ENCODE peak calls at places on chromosomes 7 and 10, in six cellular contexts. V is M059J, Z is fibroblast of lung, D is GM03348, T is MV-4-11, O is choroid plexus epithelial cell. U is an unnamed sample.

GRCh38 chr10:98301664-98302319 is 33.8 kb upstream of the LOXL4 start:
- DNase-seq in V (no peak), Z (no peak), D (no peak), T (no peak), O (no peak), U (no peak)

GRCh38 chr10:79375321-79376077 is 28.2 kb downstream of the PPIF start:
- DNase-seq in V (peak; percentile 85), Z (no peak), D (peak; percentile 28), T (no peak), O (peak; percentile 80), U (no peak)

GRCh38 chr7:43656997-43657396 is 72.3 kb downstream of the COA1 start:
- DNase-seq in V (no peak), Z (no peak), D (no peak), T (no peak), O (no peak), U (no peak)

GRCh38 chr7:13912740-13913320 is 76.6 kb downstream of the ETV1 start:
- DNase-seq in V (no peak), Z (peak; percentile 42), D (no peak), T (no peak), O (no peak), U (no peak)

GRCh38 chr7:22142593-22142992 is 196.9 kb upstream of the CDCA7L start:
- DNase-seq in V (no peak), Z (no peak), D (no peak), T (no peak), O (no peak), U (no peak)

GRCh38 chr7:72078301-72078700 is 333.8 kb downstream of the CALN1 start:
- DNase-seq in V (no peak), Z (no peak), D (no peak), T (no peak), O (no peak), U (no peak)

GRCh38 chr10:121914661-121915060 is 13.2 kb downstream of the ATE1 start:
- DNase-seq in V (no peak), Z (no peak), D (no peak), T (no peak), O (peak; percentile 26), U (no peak)

GRCh38 chr10:84329094-84329611 is 764 bp downstream of the CCSER2 start:
- DNase-seq in V (peak; percentile 48), Z (peak; percentile 51), D (peak; percentile 34), T (no peak), O (peak; percentile 67), U (peak; percentile 26)

GRCh38 chr7:158819571-158820203 is 9.6 kb downstream of the ESYT2 start:
- DNase-seq in V (no peak), Z (peak; percentile 64), D (peak; percentile 28), T (peak; percentile 59), O (peak; percentile 46), U (no peak)

GRCh38 chr7:84455788-84456187 is 261.2 kb upstream of the SEMA3A start:
- DNase-seq in V (no peak), Z (peak; percentile 70), D (peak; percentile 13), T (no peak), O (peak; percentile 91), U (no peak)

GRCh38 chr7:81330108-81330507 is 411.3 kb upstream of the SEMA3C start:
- DNase-seq in V (no peak), Z (no peak), D (no peak), T (no peak), O (no peak), U (no peak)

GRCh38 chr10:117096559-117097201 is 41.4 kb downstream of the VAX1 start:
- DNase-seq in V (no peak), Z (no peak), D (no peak), T (no peak), O (no peak), U (no peak)

GRCh38 chr7:107494315-107494751 is 24.5 kb downstream of the GPR22 start:
- DNase-seq in V (no peak), Z (no peak), D (no peak), T (no peak), O (no peak), U (no peak)

GRCh38 chr10:58691528-58691927 is 178.9 kb downstream of the BICC1 start:
- DNase-seq in V (no peak), Z (no peak), D (no peak), T (no peak), O (no peak), U (no peak)

GRCh38 chr10:92042541-92042940 is 119.0 kb downstream of the BTAF1 start:
- DNase-seq in V (no peak), Z (no peak), D (no peak), T (no peak), O (no peak), U (no peak)

GRCh38 chr7:155371884-155372781 is 74.5 kb downstream of the INSIG1 start:
- DNase-seq in V (no peak), Z (no peak), D (peak; percentile 60), T (peak; percentile 54), O (no peak), U (no peak)

GRCh38 chr7:43658718-43659548 is 70.4 kb downstream of the COA1 start:
- DNase-seq in V (peak; percentile 87), Z (peak; percentile 86), D (peak; percentile 71), T (no peak), O (peak; percentile 91), U (no peak)

GRCh38 chr7:151520419-151521229 is 929 bp upstream of the RHEB start:
- DNase-seq in V (peak; percentile 60), Z (no peak), D (no peak), T (no peak), O (no peak), U (peak; percentile 70)

GRCh38 chr7:132865766-132866531 is 215.9 kb downstream of the CHCHD3 start:
- DNase-seq in V (peak; percentile 34), Z (peak; percentile 4), D (peak; percentile 6), T (peak; percentile 68), O (peak; percentile 64), U (peak; percentile 29)

GRCh38 chr7:38760226-38760625 is 129.1 kb upstream of the AMPH start:
- DNase-seq in V (no peak), Z (no peak), D (no peak), T (no peak), O (no peak), U (no peak)

GRCh38 chr7:116955801-116956514 is 2.7 kb downstream of the ST7 start:
- DNase-seq in V (peak; percentile 29), Z (peak; percentile 59), D (no peak), T (peak; percentile 56), O (no peak), U (peak; percentile 48)

GRCh38 chr7:22551768-22552513 is 52.0 kb upstream of the STEAP1B start:
- DNase-seq in V (no peak), Z (no peak), D (no peak), T (no peak), O (no peak), U (no peak)

GRCh38 chr10:4519691-4520402 is 306.2 kb upstream of the AKR1E2 start:
- DNase-seq in V (no peak), Z (peak; percentile 96), D (peak; percentile 48), T (peak; percentile 92), O (peak; percentile 90), U (no peak)

GRCh38 chr7:151110941-151111645 is 24.8 kb downstream of the AGAP3 start:
- DNase-seq in V (peak; percentile 67), Z (peak; percentile 69), D (peak; percentile 95), T (peak; percentile 19), O (peak; percentile 80), U (peak; percentile 78)

GRCh38 chr10:96995851-96996250 is 163.8 kb downstream of the LCOR start:
- DNase-seq in V (peak; percentile 95), Z (peak; percentile 47), D (no peak), T (no peak), O (peak; percentile 31), U (no peak)

GRCh38 chr7:27608776-27609495 is 53.7 kb downstream of the HIBADH start:
- DNase-seq in V (peak; percentile 63), Z (no peak), D (peak; percentile 7), T (no peak), O (peak; percentile 48), U (no peak)

U was measured in heart right ventricle.